ENCODE peak calls at places on chromosomes 5 and 9, in five cellular contexts. S is heart right ventricle, F is HFF-Myc, W is GM12865, U is brain microvascular endothelial cell. B is an unnamed sample.

GRCh38 chr5:143916441-143916840 is 104.5 kb downstream of the HMHB1 start:
- DNase-seq in S (no peak), F (no peak), W (no peak), U (no peak), B (no peak)

GRCh38 chr5:109558364-109558763 is 131.4 kb upstream of the MAN2A1 start:
- DNase-seq in S (no peak), F (no peak), W (no peak), U (no peak), B (no peak)

GRCh38 chr5:178535299-178536175 is 54.7 kb downstream of the COL23A1 start:
- DNase-seq in S (peak), F (no peak), W (no peak), U (no peak), B (no peak)

GRCh38 chr9:97529363-97530076 is 28.1 kb downstream of the TMOD1 start:
- DNase-seq in S (no peak), F (no peak), W (peak), U (peak), B (no peak)

GRCh38 chr9:86488794-86489193 is 134.6 kb upstream of the TUT7 start:
- DNase-seq in S (no peak), F (no peak), W (no peak), U (no peak), B (no peak)

GRCh38 chr5:2012885-2013284 is 130.2 kb upstream of the IRX4 start:
- DNase-seq in S (no peak), F (no peak), W (no peak), U (no peak), B (no peak)

GRCh38 chr9:110156902-110157301 is 51.1 kb downstream of the C9orf152 start:
- DNase-seq in S (no peak), F (peak), W (peak), U (peak), B (peak)

GRCh38 chr9:128007566-128008138 is 26.9 kb upstream of the EEIG1 start:
- DNase-seq in S (no peak), F (peak), W (peak), U (no peak), B (no peak)

DNA sequence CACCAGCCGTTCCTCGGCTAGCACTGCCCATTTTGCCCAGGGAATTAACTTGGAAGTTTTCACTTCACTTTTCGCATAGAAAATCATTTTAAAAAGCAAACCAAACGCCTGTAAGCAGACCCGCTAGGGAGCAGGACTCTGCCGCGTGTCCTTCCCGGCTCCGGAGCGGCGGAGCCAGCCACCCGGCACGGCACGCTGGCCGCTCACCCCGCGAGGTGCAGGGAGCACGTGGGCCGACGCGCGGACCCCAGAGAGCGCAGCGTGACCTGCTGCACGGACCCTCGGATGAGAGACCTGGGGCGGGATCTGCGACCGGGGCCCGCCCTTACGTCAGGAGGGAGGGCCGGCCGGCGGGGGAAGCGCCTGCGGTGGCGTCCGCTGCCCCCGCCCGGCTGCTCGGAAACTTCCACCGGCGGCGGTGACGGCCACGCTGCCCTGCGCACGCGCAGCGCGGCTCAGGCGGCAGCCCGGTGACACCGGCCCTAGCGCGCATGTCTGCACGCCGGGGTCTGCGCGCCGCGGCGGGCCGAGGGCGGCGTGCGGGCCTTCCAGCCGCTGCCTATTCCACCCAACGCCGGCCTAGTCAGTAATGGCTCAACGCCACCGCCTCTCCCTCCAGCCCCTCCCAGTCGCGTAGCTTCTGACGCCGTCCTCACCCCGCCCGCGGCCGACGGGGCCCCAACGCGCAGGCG is 504 bp upstream of the TENT4A start:
- DNase-seq in S (peak), F (peak), W (peak), U (peak), B (peak)
- TF ChIP-seq CTCF in S (no peak), F (no peak), W (no peak), U (no peak), B (no peak)

DNA sequence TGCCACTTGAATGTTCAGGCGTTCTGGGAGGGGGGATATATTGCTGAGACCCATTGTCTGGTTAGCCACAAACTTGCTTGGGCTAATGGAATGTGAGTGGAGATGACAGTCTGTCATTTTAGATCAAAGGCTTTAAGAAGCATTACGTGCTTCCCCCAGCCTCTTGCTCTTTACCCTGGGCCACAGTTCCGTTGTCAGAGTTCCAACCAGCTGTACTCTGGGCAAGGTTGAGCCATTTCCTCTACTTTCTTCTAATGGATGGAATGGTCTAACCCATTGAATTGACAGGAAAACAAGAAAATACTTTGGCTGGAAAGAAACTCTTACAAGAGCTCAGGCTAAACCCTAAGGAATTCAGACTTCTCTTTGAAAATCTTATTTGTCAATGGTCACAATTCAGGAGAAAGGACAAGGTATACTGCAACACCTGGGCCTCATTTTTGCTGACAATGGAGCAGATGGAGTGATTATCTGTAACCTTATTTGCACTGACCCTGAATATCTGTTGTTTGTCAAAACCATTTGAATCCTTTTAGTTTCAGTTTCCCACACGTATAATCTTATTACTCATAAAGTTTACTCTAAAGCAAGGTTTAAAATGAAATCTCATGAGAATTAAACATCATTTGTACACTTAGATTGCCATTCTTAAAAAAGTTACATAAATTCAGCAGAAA is 231.4 kb downstream of the PDE4D start:
- DNase-seq in S (no peak), F (no peak), W (peak), U (no peak), B (no peak)
- H3K4me3 ChIP-seq in S (no peak), F (no peak), W (peak), U (no peak), B (no peak)

DNA sequence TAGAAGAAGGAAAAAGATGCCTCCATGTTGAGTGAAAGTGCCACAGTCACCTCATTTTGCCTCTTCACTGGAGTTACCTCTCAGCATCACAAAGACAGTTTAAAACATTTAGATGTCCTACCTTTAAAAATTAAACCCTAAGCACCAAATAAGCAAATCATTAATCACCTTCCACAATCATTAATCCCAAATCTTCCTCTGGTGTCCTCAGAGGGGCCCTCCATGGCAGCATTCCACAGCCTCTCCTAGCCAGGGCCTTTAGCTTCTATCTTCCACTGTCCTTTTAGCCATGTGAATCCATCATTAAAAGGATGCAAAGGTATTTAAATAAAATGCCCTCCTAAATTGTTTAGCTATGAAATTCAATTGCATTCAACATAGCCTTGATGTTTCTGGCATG is 310.8 kb downstream of the PDE4D start:
- DNase-seq in S (no peak), F (no peak), W (no peak), U (no peak), B (no peak)
- TF ChIP-seq CTCF in S (no peak), F (no peak), W (no peak), U (no peak), B (no peak)

DNA sequence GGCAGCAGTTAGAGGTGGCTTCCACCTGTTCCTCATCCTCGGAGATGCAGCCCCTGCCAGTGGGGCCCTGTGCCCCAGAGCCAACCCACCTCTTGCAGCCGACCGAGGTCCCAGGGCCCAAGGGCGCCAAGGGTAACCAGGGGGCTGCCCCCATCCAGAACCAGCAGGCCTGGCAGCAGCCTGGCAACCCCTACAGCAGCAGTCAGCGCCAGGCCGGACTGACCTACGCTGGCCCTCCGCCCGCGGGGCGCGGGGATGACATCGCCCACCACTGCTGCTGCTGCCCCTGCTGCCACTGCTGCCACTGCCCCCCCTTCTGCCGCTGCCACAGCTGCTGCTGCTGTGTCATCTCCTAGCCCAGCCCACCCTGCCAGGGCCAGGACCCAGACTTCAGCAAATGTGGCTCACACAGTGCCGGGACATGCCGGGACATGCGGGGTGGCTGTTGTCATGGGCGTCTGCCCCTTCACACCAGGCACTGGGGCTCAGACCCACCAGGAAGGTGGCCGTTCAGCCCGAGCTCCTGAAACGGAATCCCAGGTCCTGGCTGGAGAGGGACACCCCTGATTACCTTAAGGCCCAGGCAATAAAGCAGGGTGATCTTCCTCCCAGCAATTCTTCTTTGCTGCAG is 842 bp downstream of the CYSRT1 start:
- DNase-seq in S (no peak), F (no peak), W (no peak), U (no peak), B (no peak)
- H3K4me3 ChIP-seq in S (no peak), F (no peak), W (no peak), U (no peak), B (no peak)

GRCh38 chr5:77972545-77973252 is 196.6 kb upstream of the TBCA start:
- DNase-seq in S (no peak), F (no peak), W (peak), U (no peak), B (no peak)
- TF ChIP-seq CTCF in S (no peak), F (peak), W (peak), U (peak), B (no peak)

GRCh38 chr5:33319841-33320240 is 120.9 kb upstream of the TARS1 start:
- DNase-seq in S (no peak), F (no peak), W (no peak), U (no peak), B (no peak)

GRCh38 chr5:33317271-33317670 is 123.5 kb upstream of the TARS1 start:
- DNase-seq in S (no peak), F (no peak), W (no peak), U (no peak), B (no peak)

GRCh38 chr5:33315170-33315569 is 125.6 kb upstream of the TARS1 start:
- DNase-seq in S (no peak), F (no peak), W (no peak), U (no peak), B (no peak)

GRCh38 chr5:33319151-33319550 is 121.6 kb upstream of the TARS1 start:
- DNase-seq in S (no peak), F (no peak), W (no peak), U (no peak), B (no peak)

GRCh38 chr5:33316773-33317172 is 124.0 kb upstream of the TARS1 start:
- DNase-seq in S (no peak), F (no peak), W (no peak), U (no peak), B (no peak)
- H3K4me3 ChIP-seq in S (no peak), F (no peak), W (no peak), U (no peak), B (no peak)

GRCh38 chr5:119290607-119291006 is 65.2 kb upstream of the TNFAIP8 start:
- DNase-seq in S (no peak), F (no peak), W (no peak), U (no peak), B (no peak)

GRCh38 chr5:119290161-119290569 is 65.7 kb upstream of the TNFAIP8 start:
- DNase-seq in S (no peak), F (no peak), W (peak), U (peak), B (no peak)

GRCh38 chr5:119291056-119291455 is 64.8 kb upstream of the TNFAIP8 start:
- DNase-seq in S (no peak), F (no peak), W (no peak), U (no peak), B (no peak)

GRCh38 chr5:119293202-119293829 is 62.5 kb upstream of the TNFAIP8 start:
- DNase-seq in S (no peak), F (no peak), W (no peak), U (no peak), B (no peak)

GRCh38 chr5:119291877-119292276 is 63.9 kb upstream of the TNFAIP8 start:
- DNase-seq in S (no peak), F (no peak), W (no peak), U (no peak), B (no peak)
- TF ChIP-seq CTCF in S (no peak), F (no peak), W (no peak), U (no peak), B (no peak)

DNA sequence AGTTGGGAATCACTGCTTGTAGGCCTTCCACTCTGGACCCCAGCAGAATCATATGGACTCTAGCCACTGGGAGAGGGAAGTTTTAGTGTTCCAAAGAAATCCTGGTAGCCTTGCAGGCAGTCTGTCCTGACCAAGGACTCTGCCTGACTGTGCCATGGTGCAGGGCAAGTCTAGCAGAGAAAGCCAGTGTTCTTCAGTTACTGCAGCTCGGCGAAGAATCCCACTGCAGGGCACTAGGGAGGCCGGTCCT is 20.3 kb upstream of the MATR3 start:
- DNase-seq in S (no peak), F (no peak), W (no peak), U (no peak), B (no peak)
- H3K4me3 ChIP-seq in S (peak), F (peak), W (peak), U (peak), B (peak)

DNA sequence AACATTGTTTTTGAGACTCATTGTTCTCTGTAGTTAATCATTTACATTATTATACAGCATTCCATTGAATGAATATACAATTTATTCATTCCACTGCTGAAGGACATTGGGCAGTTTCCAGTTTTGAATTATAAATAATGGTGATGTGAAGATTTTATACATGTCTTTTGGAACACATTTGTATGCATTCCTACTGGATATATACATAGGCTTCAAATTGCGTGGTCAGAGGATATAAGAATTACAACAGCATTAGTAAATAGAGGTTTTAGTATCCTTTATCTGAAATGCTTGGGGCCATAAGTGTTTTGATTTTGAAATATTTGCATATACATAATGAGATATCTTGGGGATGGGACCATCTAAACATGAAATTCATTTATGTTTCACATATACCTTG is 71.9 kb downstream of the CEP120 start:
- DNase-seq in S (no peak), F (no peak), W (no peak), U (no peak), B (no peak)
- TF ChIP-seq CTCF in S (no peak), F (no peak), W (no peak), U (no peak), B (no peak)

B was measured in AG09309.